ENCODE peak calls at places on chromosome 1, in seven cellular contexts. Q, X, T, V, N, C and U are unnamed samples.
A peak's percentile ranks its signal among the peaks of the same experiment; 100 is the strongest.

GRCh38 chr1:24308365-24309015 is 10.7 kb upstream of the GRHL3 start:
- DNase-seq in C (no peak), N (no peak), X (no peak), Q (no peak), T (no peak), V (no peak), U (no peak)

GRCh38 chr1:23791434-23792047 is 596 bp downstream of the LYPLA2 start:
- DNase-seq in X (peak; percentile 63), C (no peak), Q (no peak), V (no peak), T (no peak), N (no peak), U (no peak)

GRCh38 chr1:11054666-11055065 is 5.2 kb downstream of the SRM start:
- DNase-seq in T (no peak), N (no peak), V (peak; percentile 28), C (no peak), X (no peak), Q (no peak), U (no peak)

GRCh38 chr1:151822404-151822803 is 9.2 kb downstream of the RORC start:
- DNase-seq in X (no peak), T (no peak), Q (no peak), N (no peak), C (no peak), V (no peak), U (no peak)

GRCh38 chr1:211487082-211487481 is 4.9 kb downstream of the RD3 start:
- DNase-seq in N (no peak), X (no peak), C (no peak), T (no peak), V (no peak), Q (no peak), U (no peak)

GRCh38 chr1:155706101-155706619 is 17.3 kb downstream of the DAP3 start:
- DNase-seq in C (no peak), V (no peak), X (peak; percentile 49), N (no peak), Q (no peak), T (no peak), U (no peak)

GRCh38 chr1:173415490-173415889 is 61.6 kb upstream of the PRDX6 start:
- DNase-seq in C (no peak), X (no peak), Q (no peak), T (no peak), N (no peak), V (no peak), U (no peak)

GRCh38 chr1:224623310-224623714 is 7.2 kb downstream of the CNIH3 start:
- DNase-seq in Q (no peak), C (no peak), X (peak; percentile 57), T (no peak), N (no peak), V (no peak), U (no peak)

GRCh38 chr1:148289647-148290046 is 137.6 kb upstream of the NBPF11 start:
- DNase-seq in Q (no peak), C (no peak), V (peak; percentile 41), X (no peak), T (no peak), N (no peak), U (no peak)

GRCh38 chr1:43704838-43705237 is 2.5 kb upstream of the ST3GAL3 start:
- DNase-seq in V (no peak), Q (no peak), C (no peak), T (no peak), N (no peak), X (peak; percentile 60), U (no peak)